ENCODE peak calls at places on chromosomes 5 and 9, in seven cellular contexts. L, R, F, N, B, S and T are unnamed samples.

GRCh38 chr5:6712582-6713273 is 504 bp upstream of the TENT4A start:
- DNase-seq in L (peak; percentile 99), R (peak; percentile 72), F (peak; percentile 98), N (peak; percentile 95), B (peak; percentile 96), S (peak; percentile 99), T (peak; percentile 98)

GRCh38 chr5:180785151-180785781 is 17.3 kb downstream of the MGAT1 start:
- DNase-seq in L (peak; percentile 85), R (no peak), F (peak; percentile 83), N (no peak), B (no peak), S (peak; percentile 49), T (no peak)

GRCh38 chr9:125200216-125201047 is at the start of gene RABEPK:
- DNase-seq in L (peak; percentile 97), R (peak; percentile 60), F (peak; percentile 97), N (peak; percentile 88), B (peak; percentile 77), S (peak; percentile 97), T (peak; percentile 83)

GRCh38 chr9:4553951-4554381 is 63.7 kb downstream of the SLC1A1 start:
- DNase-seq in L (peak; percentile 66), R (no peak), F (no peak), N (no peak), B (no peak), S (no peak), T (no peak)

GRCh38 chr9:23088932-23089364 is 642.3 kb downstream of the DMRTA1 start:
- DNase-seq in L (no peak), R (no peak), F (peak; percentile 92), N (no peak), B (no peak), S (no peak), T (no peak)

GRCh38 chr5:119743927-119744326 is 114.6 kb downstream of the FAM170A start:
- DNase-seq in L (no peak), R (peak; percentile 48), F (peak; percentile 88), N (peak; percentile 2), B (no peak), S (no peak), T (no peak)

GRCh38 chr5:54651482-54652076 is 134.0 kb downstream of the SNX18 start:
- DNase-seq in L (no peak), R (no peak), F (no peak), N (no peak), B (no peak), S (no peak), T (no peak)

GRCh38 chr5:122019936-122020590 is 58.0 kb downstream of the LOX start:
- DNase-seq in L (no peak), R (no peak), F (peak; percentile 39), N (no peak), B (no peak), S (no peak), T (no peak)

GRCh38 chr5:145511351-145511750 is 323.8 kb downstream of the PRELID2 start:
- DNase-seq in L (no peak), R (no peak), F (no peak), N (no peak), B (no peak), S (no peak), T (no peak)

GRCh38 chr5:79986260-79986659 is 4.8 kb downstream of the MTX3 start:
- DNase-seq in L (no peak), R (no peak), F (no peak), N (no peak), B (no peak), S (no peak), T (no peak)

GRCh38 chr5:45542421-45542820 is 153.8 kb downstream of the HCN1 start:
- DNase-seq in L (no peak), R (no peak), F (peak; percentile 8), N (no peak), B (no peak), S (no peak), T (no peak)

GRCh38 chr5:14415516-14416074 is 166.0 kb upstream of the OTULINL start:
- DNase-seq in L (no peak), R (peak; percentile 41), F (no peak), N (no peak), B (no peak), S (no peak), T (no peak)

GRCh38 chr9:318646-319045 is 104.0 kb downstream of the DOCK8 start:
- DNase-seq in L (no peak), R (no peak), F (no peak), N (no peak), B (no peak), S (no peak), T (no peak)

GRCh38 chr5:122704247-122705036 is 70.4 kb upstream of the SNX2 start:
- DNase-seq in L (peak; percentile 27), R (no peak), F (peak; percentile 58), N (no peak), B (no peak), S (no peak), T (no peak)

GRCh38 chr5:1130218-1130946 is 18.5 kb upstream of the SLC12A7 start:
- DNase-seq in L (no peak), R (no peak), F (no peak), N (no peak), B (no peak), S (peak; percentile 83), T (no peak)

GRCh38 chr5:179801304-179802206 is 5.1 kb downstream of the MGAT4B start:
- DNase-seq in L (no peak), R (no peak), F (peak; percentile 69), N (peak; percentile 68), B (peak; percentile 66), S (peak; percentile 86), T (peak; percentile 82)

GRCh38 chr5:132739232-132739631 is 1.9 kb upstream of the KIF3A start:
- DNase-seq in L (no peak), R (no peak), F (no peak), N (no peak), B (no peak), S (no peak), T (no peak)

GRCh38 chr9:128713941-128714573 is 9.9 kb downstream of the ZDHHC12 start:
- DNase-seq in L (no peak), R (no peak), F (no peak), N (no peak), B (no peak), S (peak; percentile 26), T (no peak)

GRCh38 chr5:80964491-80964890 is 4.3 kb downstream of the RASGRF2 start:
- DNase-seq in L (peak; percentile 83), R (no peak), F (no peak), N (no peak), B (no peak), S (no peak), T (no peak)

GRCh38 chr5:1734908-1735289 is 64.7 kb downstream of the MRPL36 start:
- DNase-seq in L (no peak), R (no peak), F (no peak), N (no peak), B (no peak), S (no peak), T (no peak)

GRCh38 chr5:108415726-108416125 is 33.8 kb upstream of the FBXL17 start:
- DNase-seq in L (no peak), R (no peak), F (no peak), N (no peak), B (no peak), S (no peak), T (no peak)

GRCh38 chr5:108409781-108410180 is 27.9 kb upstream of the FBXL17 start:
- DNase-seq in L (no peak), R (no peak), F (no peak), N (no peak), B (no peak), S (no peak), T (no peak)
- H3K4me1 ChIP-seq in L (no peaks in the 10 kb centered on the region), R (no peaks in the 10 kb centered on the region), F (no peaks in the 10 kb centered on the region), N (no peaks in the 10 kb centered on the region), B (no peaks in the 10 kb centered on the region), S (no peaks in the 10 kb centered on the region), T (no peaks in the 10 kb centered on the region)

GRCh38 chr9:91811024-91811909 is 138.8 kb downstream of the ROR2 start:
- DNase-seq in L (no peak), R (no peak), F (no peak), N (no peak), B (no peak), S (no peak), T (no peak)

GRCh38 chr9:91810286-91810905 is 139.6 kb downstream of the ROR2 start:
- DNase-seq in L (no peak), R (no peak), F (no peak), N (no peak), B (no peak), S (no peak), T (no peak)

GRCh38 chr9:91807640-91808246 is 142.3 kb downstream of the ROR2 start:
- DNase-seq in L (no peak), R (no peak), F (no peak), N (no peak), B (no peak), S (no peak), T (no peak)

GRCh38 chr9:91812191-91812590 is 137.8 kb downstream of the ROR2 start:
- DNase-seq in L (no peak), R (no peak), F (no peak), N (no peak), B (no peak), S (no peak), T (no peak)

GRCh38 chr9:91809581-91810285 is 140.3 kb downstream of the ROR2 start:
- DNase-seq in L (no peak), R (no peak), F (no peak), N (no peak), B (no peak), S (no peak), T (no peak)
- H3K4me1 ChIP-seq in L (no peaks in the 10 kb centered on the region), R (no peaks in the 10 kb centered on the region), F (no peaks in the 10 kb centered on the region), N (no peaks in the 10 kb centered on the region), B (no peaks in the 10 kb centered on the region), S (no peaks in the 10 kb centered on the region), T (no peaks in the 10 kb centered on the region)

GRCh38 chr9:130262061-130262745 is 3.4 kb upstream of the HMCN2 start:
- DNase-seq in L (no peak), R (no peak), F (no peak), N (no peak), B (no peak), S (no peak), T (no peak)

GRCh38 chr9:130260816-130261765 is 4.5 kb upstream of the HMCN2 start:
- DNase-seq in L (no peak), R (no peak), F (no peak), N (no peak), B (no peak), S (no peak), T (no peak)

GRCh38 chr9:130255638-130255930 is 10.0 kb upstream of the HMCN2 start:
- DNase-seq in L (no peak), R (no peak), F (no peak), N (no peak), B (no peak), S (no peak), T (no peak)

GRCh38 chr9:130256644-130257043 is 8.9 kb upstream of the HMCN2 start:
- DNase-seq in L (no peak), R (no peak), F (no peak), N (no peak), B (no peak), S (no peak), T (no peak)

GRCh38 chr9:130258999-130259398 is 6.6 kb upstream of the HMCN2 start:
- DNase-seq in L (peak; percentile 27), R (no peak), F (no peak), N (no peak), B (no peak), S (no peak), T (no peak)
- H3K4me1 ChIP-seq in L (peaks cover 7% of the 10 kb centered on the region), R (no peaks in the 10 kb centered on the region), F (no peaks in the 10 kb centered on the region), N (no peaks in the 10 kb centered on the region), B (no peaks in the 10 kb centered on the region), S (no peaks in the 10 kb centered on the region), T (no peaks in the 10 kb centered on the region)

DNA sequence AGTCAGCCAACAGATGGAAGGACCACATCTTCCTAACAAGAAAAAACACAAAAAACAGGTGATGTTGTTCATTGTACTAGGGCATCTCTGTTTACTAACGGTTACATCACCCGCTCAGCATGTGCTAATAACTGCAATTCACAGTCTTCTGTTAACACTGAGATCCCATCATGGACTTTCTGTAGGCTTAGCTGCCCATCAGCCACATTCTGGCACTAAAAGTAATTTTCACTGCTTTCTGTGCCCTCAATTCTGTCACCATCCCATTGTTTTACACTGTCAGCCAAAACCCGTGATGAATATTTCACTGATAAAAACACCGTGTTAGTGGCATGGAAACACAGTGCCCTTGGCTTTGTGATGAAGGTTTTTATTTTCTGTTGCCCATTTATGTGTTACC is 64.6 kb downstream of the CAST start:
- DNase-seq in L (no peak), R (no peak), F (peak; percentile 66), N (no peak), B (no peak), S (no peak), T (no peak)
- H3K4me1 ChIP-seq in L (no peaks in the 10 kb centered on the region), R (no peaks in the 10 kb centered on the region), F (peaks cover 2% of the 10 kb centered on the region), N (peaks cover 6% of the 10 kb centered on the region), B (no peaks in the 10 kb centered on the region), S (no peaks in the 10 kb centered on the region), T (no peaks in the 10 kb centered on the region)